ENCODE peak calls at places on chromosomes 4 and X, in eight cellular contexts. N is endothelial cell, I is GM20000, W is AG04450, J is left ventricle myocardium inferior, X is kidney epithelial cell, U is foreskin fibroblast, Q is lower lobe of right lung. V is an unnamed sample.

GRCh38 chr4:38753021-38753806 is 29.6 kb downstream of the TLR10 start:
- DNase-seq in N (peak), I (no peak), W (peak), J (peak), X (peak), U (peak), Q (peak), V (peak)

GRCh38 chr4:147085796-147086195 is 140.1 kb upstream of the TTC29 start:
- DNase-seq in N (no peak), I (no peak), W (no peak), J (no peak), X (no peak), U (no peak), Q (no peak), V (no peak)

GRCh38 chr4:147480891-147481576 is at the start of gene EDNRA:
- DNase-seq in N (peak), I (peak), W (no peak), J (peak), X (no peak), U (peak), Q (peak), V (no peak)

GRCh38 chr4:134906404-134907023 is 704.9 kb upstream of the PABPC4L start:
- DNase-seq in N (peak), I (no peak), W (no peak), J (no peak), X (no peak), U (no peak), Q (no peak), V (no peak)

GRCh38 chr4:107866726-107867125 is 42.0 kb downstream of the SGMS2 start:
- DNase-seq in N (no peak), I (no peak), W (no peak), J (no peak), X (no peak), U (peak), Q (no peak), V (no peak)

GRCh38 chr4:4430492-4431195 is 43.7 kb downstream of the NSG1 start:
- DNase-seq in N (peak), I (peak), W (peak), J (no peak), X (peak), U (peak), Q (no peak), V (no peak)

GRCh38 chr4:40264995-40265909 is 68.4 kb downstream of the RHOH start:
- DNase-seq in N (no peak), I (peak), W (no peak), J (peak), X (no peak), U (no peak), Q (no peak), V (no peak)

GRCh38 chr4:20195071-20195885 is 56.4 kb upstream of the SLIT2 start:
- DNase-seq in N (no peak), I (no peak), W (no peak), J (no peak), X (no peak), U (peak), Q (no peak), V (no peak)

GRCh38 chrX:13142891-13143290 is 98.5 kb upstream of the FAM9C start:
- DNase-seq in N (no peak), I (no peak), W (no peak), J (no peak), X (no peak), U (no peak), Q (no peak), V (no peak)

GRCh38 chr4:85967872-85968271 is 392.0 kb downstream of the MAPK10 start:
- DNase-seq in N (no peak), I (no peak), W (no peak), J (no peak), X (no peak), U (no peak), Q (no peak), V (no peak)

GRCh38 chrX:12548746-12549145 is 242.5 kb upstream of the PRPS2 start:
- DNase-seq in N (peak), I (peak), W (peak), J (no peak), X (no peak), U (peak), Q (no peak), V (no peak)

GRCh38 chr4:152640058-152640921 is 39.5 kb downstream of the TMEM154 start:
- DNase-seq in N (no peak), I (no peak), W (no peak), J (no peak), X (no peak), U (no peak), Q (no peak), V (no peak)

GRCh38 chrX:48919360-48919821 is 567 bp upstream of the PIM2 start:
- DNase-seq in N (no peak), I (no peak), W (no peak), J (no peak), X (no peak), U (no peak), Q (no peak), V (no peak)

GRCh38 chrX:123169247-123169901 is 14.7 kb upstream of the GRIA3 start:
- DNase-seq in N (no peak), I (no peak), W (no peak), J (no peak), X (peak), U (no peak), Q (no peak), V (no peak)

GRCh38 chrX:56793533-56794320 is 64.7 kb downstream of the NBDY start:
- DNase-seq in N (no peak), I (no peak), W (no peak), J (no peak), X (no peak), U (no peak), Q (no peak), V (peak)

GRCh38 chrX:31423575-31424284 is 351.9 kb upstream of the FTHL17 start:
- DNase-seq in N (peak), I (no peak), W (no peak), J (peak), X (no peak), U (peak), Q (no peak), V (no peak)

GRCh38 chr4:146398896-146399443 is 122.8 kb downstream of the SLC10A7 start:
- DNase-seq in N (no peak), I (no peak), W (no peak), J (no peak), X (no peak), U (no peak), Q (no peak), V (no peak)

GRCh38 chrX:152844256-152844655 is 13.4 kb downstream of the NSDHL start:
- DNase-seq in N (no peak), I (no peak), W (no peak), J (no peak), X (no peak), U (no peak), Q (no peak), V (no peak)

GRCh38 chr4:121898150-121898549 is 27.9 kb upstream of the BBS7 start:
- DNase-seq in N (no peak), I (no peak), W (no peak), J (no peak), X (no peak), U (no peak), Q (no peak), V (no peak)

GRCh38 chrX:149628280-149628679 is 3.3 kb downstream of the TMEM185A start:
- DNase-seq in N (no peak), I (no peak), W (no peak), J (no peak), X (no peak), U (no peak), Q (no peak), V (no peak)

GRCh38 chr4:62644372-62644771 is 1444.2 kb downstream of the ADGRL3 start:
- DNase-seq in N (peak), I (no peak), W (no peak), J (no peak), X (no peak), U (no peak), Q (no peak), V (no peak)

GRCh38 chr4:163527172-163527571 is 32.7 kb downstream of the TMA16 start:
- DNase-seq in N (no peak), I (no peak), W (no peak), J (no peak), X (no peak), U (no peak), Q (no peak), V (no peak)

GRCh38 chrX:39819921-39820849 is 277.6 kb downstream of the BCOR start:
- DNase-seq in N (no peak), I (no peak), W (no peak), J (no peak), X (no peak), U (no peak), Q (no peak), V (no peak)

GRCh38 chr4:146193628-146194027 is 18.1 kb downstream of the LSM6 start:
- DNase-seq in N (no peak), I (no peak), W (no peak), J (no peak), X (no peak), U (no peak), Q (no peak), V (no peak)

DNA sequence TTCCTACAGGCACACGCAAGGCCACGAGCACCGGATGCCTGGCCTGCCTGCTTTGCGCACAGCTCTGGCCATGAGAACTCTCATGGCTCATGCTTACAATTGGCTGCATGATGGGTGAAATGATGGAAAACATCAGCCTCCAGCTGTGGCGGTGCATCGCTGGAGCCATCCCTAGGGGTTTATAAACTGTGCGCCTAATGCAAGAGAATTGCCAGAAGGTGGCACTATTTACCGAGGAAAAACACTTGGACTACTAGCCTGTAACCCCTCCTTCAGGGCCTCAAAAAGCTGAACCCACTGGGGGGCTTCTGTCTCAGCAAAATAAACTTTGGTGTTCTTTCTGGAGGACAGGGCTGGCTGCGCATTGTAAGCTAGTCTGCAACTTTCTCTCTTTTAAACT is 51.9 kb downstream of the PHKA2 start:
- DNase-seq in N (peak), I (no peak), W (no peak), J (no peak), X (no peak), U (peak), Q (no peak), V (no peak)
- TF ChIP-seq CTCF in N (no peak), I (peak), W (peak), J (peak), X (peak), U (peak), Q (peak), V (peak)

GRCh38 chr4:84915396-84915780 is 51.1 kb downstream of the WDFY3 start:
- DNase-seq in N (no peak), I (no peak), W (no peak), J (no peak), X (no peak), U (no peak), Q (no peak), V (no peak)
- TF ChIP-seq CTCF in N (no peak), I (no peak), W (no peak), J (no peak), X (no peak), U (no peak), Q (no peak), V (no peak)

GRCh38 chrX:78124304-78124703 is 15.1 kb downstream of the TAF9B start:
- DNase-seq in N (no peak), I (no peak), W (no peak), J (no peak), X (no peak), U (no peak), Q (no peak), V (no peak)
- TF ChIP-seq CTCF in N (no peak), I (no peak), W (peak), J (no peak), X (peak), U (peak), Q (no peak), V (peak)

DNA sequence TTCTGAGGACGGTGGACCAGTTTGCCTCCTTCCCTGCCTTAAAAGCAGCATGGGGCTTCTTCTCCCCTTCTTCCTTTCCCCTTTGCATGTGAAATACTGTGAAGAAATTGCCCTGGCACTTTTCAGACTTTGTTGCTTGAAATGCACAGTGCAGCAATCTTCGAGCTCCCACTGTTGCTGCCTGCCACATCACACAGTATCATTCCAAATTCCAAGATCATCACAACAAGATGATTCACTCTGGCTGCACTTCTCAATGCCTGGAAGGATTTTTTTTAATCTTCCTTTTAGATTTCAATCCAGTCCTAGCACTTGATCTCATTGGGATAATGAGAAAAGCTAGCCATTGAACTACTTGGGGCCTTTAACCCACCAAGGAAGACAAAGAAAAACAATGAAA is 255.3 kb downstream of the RAPGEF2 start:
- DNase-seq in N (no peak), I (no peak), W (peak), J (no peak), X (peak), U (peak), Q (no peak), V (no peak)
- TF ChIP-seq CTCF in N (no peak), I (no peak), W (no peak), J (no peak), X (no peak), U (no peak), Q (no peak), V (no peak)

GRCh38 chr4:123304151-123305021 is 92.2 kb upstream of the SPRY1 start:
- DNase-seq in N (peak), I (peak), W (no peak), J (peak), X (no peak), U (no peak), Q (no peak), V (no peak)
- TF ChIP-seq CTCF in N (no peak), I (no peak), W (no peak), J (peak), X (no peak), U (no peak), Q (no peak), V (peak)